ENCODE peak calls at places on chromosomes 13 and 19, in seven cellular contexts. J, U, P, V, T, L and Y are unnamed samples. For H3K9me3, the result is how much of the 10 kb centered on the place peaks cover.

GRCh38 chr13:85497652-85498051 is 301.6 kb downstream of the SLITRK6 start:
- DNase-seq in J (peak), U (no peak), P (no peak), V (peak), T (no peak), L (no peak), Y (no peak)

GRCh38 chr13:114212096-114212495 is 22.6 kb upstream of the CDC16 start:
- DNase-seq in J (peak), U (no peak), P (no peak), V (no peak), T (no peak), L (no peak), Y (no peak)

GRCh38 chr19:1767464-1767933 is 14.2 kb downstream of the ONECUT3 start:
- DNase-seq in J (no peak), U (peak), P (no peak), V (peak), T (no peak), L (peak), Y (peak)

GRCh38 chr19:1720237-1720636 is 33.1 kb upstream of the ONECUT3 start:
- DNase-seq in J (no peak), U (no peak), P (no peak), V (no peak), T (no peak), L (no peak), Y (no peak)

GRCh38 chr19:15290149-15290548 is 42.2 kb downstream of the BRD4 start:
- DNase-seq in J (no peak), U (no peak), P (no peak), V (no peak), T (no peak), L (no peak), Y (no peak)

GRCh38 chr19:46546194-46546896 is 50.7 kb upstream of the PNMA8B start:
- DNase-seq in J (peak), U (no peak), P (no peak), V (peak), T (peak), L (no peak), Y (no peak)

GRCh38 chr13:74438911-74439310 is 304.7 kb upstream of the KLF12 start:
- DNase-seq in J (no peak), U (no peak), P (no peak), V (no peak), T (no peak), L (no peak), Y (no peak)

GRCh38 chr13:98142427-98143156 is at the start of gene FARP1:
- DNase-seq in J (peak), U (peak), P (peak), V (peak), T (peak), L (peak), Y (no peak)

GRCh38 chr13:85261757-85262346 is 537.4 kb downstream of the SLITRK6 start:
- DNase-seq in J (peak), U (no peak), P (no peak), V (no peak), T (no peak), L (no peak), Y (no peak)

GRCh38 chr13:49305824-49306425 is 58.2 kb downstream of the CDADC1 start:
- DNase-seq in J (no peak), U (no peak), P (no peak), V (no peak), T (no peak), L (no peak), Y (no peak)

GRCh38 chr13:93687261-93687660 is 460.7 kb downstream of the GPC6 start:
- DNase-seq in J (peak), U (no peak), P (no peak), V (no peak), T (no peak), L (no peak), Y (no peak)

GRCh38 chr13:63288576-63288975 is 1872.9 kb upstream of the PCDH20 start:
- DNase-seq in J (peak), U (no peak), P (no peak), V (no peak), T (no peak), L (no peak), Y (no peak)

GRCh38 chr19:16228637-16229321 is 31.1 kb downstream of the AP1M1 start:
- DNase-seq in J (no peak), U (no peak), P (no peak), V (no peak), T (no peak), L (no peak), Y (no peak)

GRCh38 chr19:45126654-45127053 is 33.7 kb downstream of the PPP1R37 start:
- DNase-seq in J (no peak), U (no peak), P (no peak), V (no peak), T (no peak), L (no peak), Y (no peak)

GRCh38 chr19:13997637-13997962 is 8.5 kb downstream of the RFX1 start:
- DNase-seq in J (no peak), U (peak), P (no peak), V (no peak), T (peak), L (no peak), Y (no peak)

GRCh38 chr19:46030861-46031550 is 8.2 kb upstream of the PGLYRP1 start:
- DNase-seq in J (no peak), U (no peak), P (no peak), V (no peak), T (no peak), L (no peak), Y (no peak)

GRCh38 chr19:15595069-15595468 is 19.9 kb upstream of the CYP4F8 start:
- DNase-seq in J (no peak), U (no peak), P (no peak), V (peak), T (no peak), L (no peak), Y (no peak)

GRCh38 chr13:111904701-111905608 is 162.0 kb upstream of the SOX1 start:
- DNase-seq in J (no peak), U (no peak), P (peak), V (no peak), T (no peak), L (no peak), Y (no peak)

GRCh38 chr13:53788286-53788685 is 759.7 kb downstream of the OLFM4 start:
- DNase-seq in J (no peak), U (no peak), P (no peak), V (no peak), T (no peak), L (no peak), Y (no peak)

GRCh38 chr19:33459220-33459619 is 62.4 kb downstream of the PEPD start:
- DNase-seq in J (no peak), U (no peak), P (peak), V (no peak), T (peak), L (no peak), Y (no peak)

GRCh38 chr19:42693760-42694350 is 46.4 kb downstream of the PSG3 start:
- DNase-seq in J (peak), U (no peak), P (no peak), V (peak), T (no peak), L (no peak), Y (no peak)

GRCh38 chr13:111938743-111939142 is 128.2 kb upstream of the SOX1 start:
- DNase-seq in J (no peak), U (no peak), P (no peak), V (no peak), T (no peak), L (no peak), Y (no peak)

GRCh38 chr13:35527451-35527850 is 51.0 kb upstream of the MAB21L1 start:
- DNase-seq in J (no peak), U (no peak), P (no peak), V (no peak), T (no peak), L (no peak), Y (no peak)

DNA sequence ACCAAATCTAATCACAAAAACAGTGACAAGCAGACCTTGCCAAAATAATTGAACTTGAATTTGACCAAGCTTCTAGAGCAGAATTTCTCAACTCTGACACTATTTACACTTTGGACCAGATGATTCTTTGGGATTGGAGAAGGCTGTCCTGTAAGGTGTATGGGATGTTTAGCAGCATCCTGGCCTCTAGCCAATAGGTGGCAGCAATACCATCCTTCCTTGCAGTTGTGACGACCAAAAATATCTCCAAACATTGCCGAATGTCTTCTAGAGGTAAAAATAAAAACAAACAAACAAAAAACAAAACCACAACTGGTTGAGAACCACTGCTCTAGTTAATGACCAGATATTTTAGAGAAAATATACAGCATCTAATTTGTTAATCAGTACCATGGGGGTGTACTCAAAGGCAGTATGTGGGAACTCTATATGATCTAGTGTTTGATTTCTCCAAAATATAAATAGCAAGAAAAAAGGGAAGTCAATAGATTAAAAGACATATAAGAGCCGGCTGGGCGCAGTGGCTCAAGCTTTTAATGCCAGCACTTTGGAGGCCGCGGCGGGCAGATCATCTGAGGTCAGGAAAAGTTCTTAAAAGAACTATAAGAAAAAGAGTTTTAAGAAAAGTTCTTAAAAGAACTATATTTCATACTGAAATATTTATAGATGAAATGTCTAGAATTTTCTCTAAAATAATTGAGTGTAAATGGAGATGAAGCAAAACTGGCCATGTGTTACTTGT is 60.9 kb upstream of the ZNF527 start:
- DNase-seq in J (no peak), U (no peak), P (no peak), V (no peak), T (no peak), L (no peak), Y (no peak)
- H3K9me3 ChIP-seq in J (under half), U (under half), P (under half), V (under half), T (under half), L (under half), Y (under half)

DNA sequence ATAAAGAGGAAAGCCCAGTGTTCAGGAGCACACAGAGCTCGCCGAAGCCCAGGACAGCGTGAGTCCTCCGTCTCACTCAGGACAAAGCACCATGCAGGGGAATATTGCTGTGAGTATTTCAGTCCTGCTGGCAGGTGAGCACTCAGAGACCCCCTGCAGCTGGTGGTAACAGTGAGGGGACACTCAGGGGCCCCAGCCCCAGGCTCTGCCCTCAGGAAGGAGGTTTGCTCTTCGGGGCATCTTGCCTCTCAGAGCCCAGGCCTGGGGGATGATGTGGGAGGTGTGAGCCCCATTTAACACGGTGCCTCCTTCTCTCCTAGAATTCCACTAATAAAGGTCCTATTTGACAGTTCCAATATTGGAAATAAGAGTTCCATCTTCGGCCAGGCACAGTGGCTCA is 14.8 kb downstream of the LILRA1 start:
- DNase-seq in J (no peak), U (no peak), P (no peak), V (no peak), T (no peak), L (no peak), Y (no peak)
- H3K9me3 ChIP-seq in J (under half), U (half or more), P (under half), V (under half), T (under half), L (under half), Y (under half)

DNA sequence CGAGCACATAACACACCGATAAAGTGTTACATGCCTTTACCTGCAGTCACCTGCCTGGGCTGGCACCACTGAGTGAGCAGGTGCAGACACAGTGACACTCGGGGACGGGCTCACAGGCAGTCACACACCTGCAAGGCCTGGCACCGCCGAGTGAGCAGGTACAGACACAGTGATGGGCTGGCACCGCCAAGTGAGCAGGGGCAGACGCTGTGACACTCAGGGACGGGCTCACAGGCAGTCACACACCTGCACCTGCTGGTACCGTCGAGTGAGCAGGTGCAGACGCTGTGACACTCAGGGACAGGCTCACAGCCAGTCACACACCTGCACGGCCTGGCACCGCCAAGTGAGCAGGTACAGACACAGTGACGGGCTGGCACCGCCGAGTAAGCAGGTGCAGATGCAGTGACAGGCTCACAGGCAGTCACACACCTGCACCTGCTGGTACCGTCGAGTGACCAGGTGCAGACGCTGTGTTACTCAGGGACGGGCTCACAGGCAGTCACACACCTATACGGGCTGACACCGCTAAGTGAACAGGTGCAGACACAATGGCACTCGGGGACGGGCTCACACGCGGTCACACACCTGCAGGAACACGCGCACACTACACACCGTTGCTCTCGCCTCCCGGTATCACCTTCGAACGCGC is 470 bp downstream of the ZNF835 start:
- DNase-seq in J (no peak), U (no peak), P (peak), V (no peak), T (no peak), L (no peak), Y (no peak)
- H3K9me3 ChIP-seq in J (under half), U (under half), P (under half), V (under half), T (under half), L (under half), Y (under half)

DNA sequence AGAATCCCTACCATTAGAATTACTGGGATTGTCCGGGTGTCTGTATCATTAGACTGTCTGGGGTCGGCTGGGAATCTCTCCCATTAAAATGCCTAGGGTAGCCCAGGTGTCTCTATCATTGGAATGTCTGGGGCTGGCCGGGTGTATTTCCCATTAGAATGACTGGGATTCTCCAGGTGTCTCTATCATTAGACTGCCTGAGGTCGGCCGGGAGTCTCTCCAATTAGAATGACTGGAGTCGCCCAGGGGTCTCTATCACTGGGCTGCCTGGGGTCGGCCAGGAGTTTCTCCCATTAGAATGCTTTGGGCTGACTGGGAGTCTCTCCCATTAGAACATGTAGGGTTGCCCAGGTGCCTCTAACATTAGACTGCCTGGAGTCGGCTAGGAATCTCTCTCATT is 1560.7 kb downstream of the UQCRFS1 start:
- DNase-seq in J (no peak), U (no peak), P (peak), V (no peak), T (no peak), L (no peak), Y (no peak)
- H3K9me3 ChIP-seq in J (under half), U (under half), P (under half), V (under half), T (under half), L (under half), Y (under half)